ENCODE peak calls at places on chromosomes 16 and 17, in nine cellular contexts. O is fibroblast of mammary gland; T is posterior vena cava; J is neural crest cell; B is 8988T; F is BJ; G is stimulated activated CD8-positive, alpha-beta memory T cell treated with anti-CD3 and anti-CD28 coated beads, Interleukin-2, amount 100 ng/mL, for 48 hours; S is H1; X is activated naive CD8-positive, alpha-beta T cell treated with anti-CD3 and anti-CD28 coated beads, Interleukin-2, amount 50 U/mL, for 16 hours. W is an unnamed sample.

GRCh38 chr16:67013238-67013822 is 15.6 kb upstream of the CBFB start:
- DNase-seq in T (peak), X (no peak), S (no peak), G (no peak), J (no peak), O (no peak), F (no peak), B (no peak), W (no peak)

GRCh38 chr16:17431012-17431411 is 39.7 kb downstream of the XYLT1 start:
- DNase-seq in O (peak), J (no peak), X (no peak), B (no peak), F (no peak), G (no peak), T (no peak), S (no peak), W (no peak)

GRCh38 chr16:66476328-66477027 is 49.4 kb downstream of the BEAN1 start:
- DNase-seq in B (no peak), X (no peak), T (no peak), F (no peak), S (no peak), O (no peak), J (no peak), G (peak), W (peak)

GRCh38 chr17:42142371-42142896 is 12.4 kb downstream of the RAB5C start:
- DNase-seq in T (no peak), O (peak), G (no peak), F (peak), S (no peak), X (no peak), J (no peak), B (no peak), W (no peak)

GRCh38 chr17:43599835-43600234 is 53.7 kb upstream of the ETV4 start:
- DNase-seq in G (no peak), F (no peak), J (no peak), X (no peak), S (no peak), B (no peak), O (peak), T (no peak), W (no peak)

GRCh38 chr17:2266045-2266864 is 37.3 kb downstream of the SMG6 start:
- DNase-seq in O (no peak), G (peak), S (no peak), J (no peak), B (no peak), X (peak), T (no peak), F (no peak), W (peak)

GRCh38 chr17:42399121-42399520 is 10.9 kb upstream of the STAT3 start:
- DNase-seq in J (no peak), B (no peak), O (no peak), X (no peak), G (no peak), S (no peak), T (peak), F (no peak), W (no peak)

GRCh38 chr17:29603109-29603674 is 10.3 kb downstream of the ANKRD13B start:
- DNase-seq in F (no peak), G (no peak), T (peak), J (no peak), O (no peak), B (no peak), S (no peak), X (no peak), W (no peak)

GRCh38 chr17:32111141-32111771 is 31.0 kb upstream of the RHOT1 start:
- DNase-seq in S (peak), O (peak), T (peak), X (no peak), G (peak), B (no peak), J (no peak), F (no peak), W (no peak)

GRCh38 chr16:13325396-13325795 is 424.0 kb downstream of the SHISA9 start:
- DNase-seq in J (no peak), B (no peak), O (no peak), F (no peak), X (no peak), S (no peak), G (no peak), T (no peak), W (no peak)

GRCh38 chr17:17237026-17237799 is at the start of gene FLCN:
- DNase-seq in F (no peak), J (peak), B (peak), S (no peak), X (peak), T (peak), G (peak), O (peak), W (peak)

GRCh38 chr17:20008242-20009051 is 712 bp upstream of the SPECC1 start:
- DNase-seq in G (peak), T (no peak), O (peak), F (no peak), S (no peak), B (no peak), J (no peak), X (no peak), W (no peak)

GRCh38 chr16:31333686-31334649 is 21.0 kb upstream of the ITGAX start:
- DNase-seq in F (no peak), J (no peak), G (no peak), B (no peak), S (no peak), T (no peak), X (no peak), O (no peak), W (no peak)

GRCh38 chr16:1538804-1539520 is 5.5 kb downstream of the TMEM204 start:
- DNase-seq in G (no peak), J (no peak), O (no peak), S (no peak), X (no peak), F (no peak), T (no peak), B (no peak), W (no peak)

GRCh38 chr16:72561-73537 is at the start of gene RHBDF1:
- DNase-seq in F (no peak), X (no peak), T (no peak), G (no peak), J (peak), S (no peak), O (peak), B (peak), W (no peak)

GRCh38 chr17:21551081-21551881 is 141.0 kb upstream of the KCNJ18 start:
- DNase-seq in B (peak), S (no peak), F (peak), J (peak), O (peak), G (peak), T (peak), X (peak), W (peak)

GRCh38 chr16:11797957-11798299 is 870 bp upstream of the ZC3H7A start:
- DNase-seq in F (no peak), S (no peak), O (no peak), T (no peak), J (no peak), B (no peak), X (no peak), G (no peak), W (no peak)

GRCh38 chr16:13923703-13924298 is 3.8 kb downstream of the ERCC4 start:
- DNase-seq in S (no peak), X (no peak), O (peak), J (no peak), F (no peak), G (no peak), B (no peak), T (no peak), W (no peak)

GRCh38 chr17:76354747-76355310 is 1.1 kb upstream of the PRPSAP1 start:
- DNase-seq in X (no peak), G (no peak), O (no peak), S (no peak), T (peak), F (no peak), J (no peak), B (no peak), W (no peak)

GRCh38 chr16:83301966-83302365 is 505.8 kb upstream of the HSBP1 start:
- DNase-seq in S (no peak), O (peak), T (no peak), J (no peak), F (no peak), B (no peak), G (no peak), X (no peak), W (no peak)

W was measured in activated CD8-positive, alpha-beta memory T cell treated with anti-CD3 and anti-CD28 coated beads for 48 hours.